ENCODE peak calls at places on chromosomes 3 and 15, in nine cellular contexts. K, G, Q, E, U, T, J, R and O are unnamed samples.

GRCh38 chr3:178538065-178538464 is 1.8 kb downstream of the KCNMB2 start:
- DNase-seq in K (no peak), G (no peak), Q (no peak), E (peak; percentile 36), U (no peak), T (no peak), J (no peak), R (no peak), O (no peak)

GRCh38 chr3:27312044-27312668 is 57.0 kb downstream of the NEK10 start:
- DNase-seq in K (no peak), G (no peak), Q (no peak), E (peak; percentile 13), U (no peak), T (no peak), J (no peak), R (peak; percentile 75), O (peak; percentile 59)

GRCh38 chr15:38517312-38517711 is 47.3 kb downstream of the RASGRP1 start:
- DNase-seq in K (no peak), G (no peak), Q (no peak), E (no peak), U (no peak), T (no peak), J (no peak), R (no peak), O (no peak)

GRCh38 chr15:31296304-31297220 is 30.1 kb upstream of the KLF13 start:
- DNase-seq in K (no peak), G (no peak), Q (no peak), E (peak; percentile 75), U (no peak), T (no peak), J (no peak), R (no peak), O (peak; percentile 93)

GRCh38 chr3:122409392-122409791 is 6.5 kb downstream of the WDR5B start:
- DNase-seq in K (no peak), G (no peak), Q (no peak), E (no peak), U (no peak), T (no peak), J (no peak), R (no peak), O (no peak)

GRCh38 chr15:65414841-65415621 is 7.7 kb downstream of the IGDCC4 start:
- DNase-seq in K (no peak), G (no peak), Q (peak; percentile 30), E (peak; percentile 81), U (peak; percentile 32), T (no peak), J (no peak), R (no peak), O (peak; percentile 68)

GRCh38 chr3:193129607-193130006 is 111.4 kb upstream of the PLAAT1 start:
- DNase-seq in K (no peak), G (no peak), Q (no peak), E (no peak), U (no peak), T (no peak), J (no peak), R (no peak), O (no peak)

GRCh38 chr3:72791132-72791531 is 57.1 kb downstream of the SHQ1 start:
- DNase-seq in K (no peak), G (no peak), Q (no peak), E (no peak), U (no peak), T (no peak), J (no peak), R (no peak), O (no peak)

GRCh38 chr15:44591326-44591725 is 54.4 kb downstream of the EIF3J start:
- DNase-seq in K (no peak), G (no peak), Q (no peak), E (no peak), U (no peak), T (no peak), J (no peak), R (no peak), O (no peak)